ENCODE peak calls at places on chromosomes 5 and 9, in four cellular contexts. R is HL-60, W is H1, P is stomach. S is an unnamed sample.

GRCh38 chr5:90941002-90941720 is 382.6 kb downstream of the ADGRV1 start:
- DNase-seq in R (no peak), W (no peak), P (no peak), S (no peak)

GRCh38 chr5:173917788-173918786 is 29.9 kb downstream of the CPEB4 start:
- DNase-seq in R (peak), W (no peak), P (peak), S (peak)

GRCh38 chr5:16791036-16791705 is 144.9 kb downstream of the MYO10 start:
- DNase-seq in R (peak), W (no peak), P (no peak), S (no peak)

GRCh38 chr5:169218862-169219261 is 82.1 kb downstream of the SLIT3 start:
- DNase-seq in R (no peak), W (no peak), P (no peak), S (no peak)

GRCh38 chr9:38713426-38713825 is 6.5 kb downstream of the FAM240B start:
- DNase-seq in R (no peak), W (no peak), P (no peak), S (no peak)

GRCh38 chr5:77430726-77431125 is 61.4 kb downstream of the WDR41 start:
- DNase-seq in R (no peak), W (no peak), P (no peak), S (no peak)

GRCh38 chr9:109986423-109987055 is 206.5 kb downstream of the PALM2AKAP2 start:
- DNase-seq in R (no peak), W (no peak), P (no peak), S (no peak)

GRCh38 chr9:37968228-37968672 is 64.3 kb upstream of the SLC25A51 start:
- DNase-seq in R (no peak), W (no peak), P (no peak), S (no peak)

GRCh38 chr5:60332244-60333018 is 367.5 kb downstream of the DEPDC1B start:
- DNase-seq in R (no peak), W (no peak), P (no peak), S (no peak)

GRCh38 chr9:19677929-19678328 is 110.9 kb downstream of the SLC24A2 start:
- DNase-seq in R (no peak), W (no peak), P (no peak), S (no peak)

GRCh38 chr5:167489202-167489601 is 802.2 kb upstream of the WWC1 start:
- DNase-seq in R (no peak), W (no peak), P (no peak), S (no peak)

GRCh38 chr9:127568971-127569818 is 42.9 kb upstream of the STXBP1 start:
- DNase-seq in R (peak), W (no peak), P (peak), S (peak)

GRCh38 chr5:5667136-5667554 is 244.7 kb downstream of the ICE1 start:
- DNase-seq in R (no peak), W (no peak), P (no peak), S (no peak)

GRCh38 chr5:128674837-128675446 is 136.9 kb upstream of the FBN2 start:
- DNase-seq in R (peak), W (no peak), P (peak), S (peak)

GRCh38 chr5:14830210-14831005 is 41.2 kb downstream of the ANKH start:
- DNase-seq in R (no peak), W (no peak), P (no peak), S (no peak)

GRCh38 chr9:131385296-131385695 is 8.6 kb upstream of the PRRC2B start:
- DNase-seq in R (no peak), W (no peak), P (no peak), S (no peak)

GRCh38 chr9:131379056-131379455 is 14.8 kb upstream of the PRRC2B start:
- DNase-seq in R (no peak), W (no peak), P (no peak), S (no peak)

GRCh38 chr9:131387394-131387793 is 6.5 kb upstream of the PRRC2B start:
- DNase-seq in R (no peak), W (no peak), P (no peak), S (no peak)

GRCh38 chr9:131386258-131386657 is 7.6 kb upstream of the PRRC2B start:
- DNase-seq in R (peak), W (no peak), P (no peak), S (no peak)

DNA sequence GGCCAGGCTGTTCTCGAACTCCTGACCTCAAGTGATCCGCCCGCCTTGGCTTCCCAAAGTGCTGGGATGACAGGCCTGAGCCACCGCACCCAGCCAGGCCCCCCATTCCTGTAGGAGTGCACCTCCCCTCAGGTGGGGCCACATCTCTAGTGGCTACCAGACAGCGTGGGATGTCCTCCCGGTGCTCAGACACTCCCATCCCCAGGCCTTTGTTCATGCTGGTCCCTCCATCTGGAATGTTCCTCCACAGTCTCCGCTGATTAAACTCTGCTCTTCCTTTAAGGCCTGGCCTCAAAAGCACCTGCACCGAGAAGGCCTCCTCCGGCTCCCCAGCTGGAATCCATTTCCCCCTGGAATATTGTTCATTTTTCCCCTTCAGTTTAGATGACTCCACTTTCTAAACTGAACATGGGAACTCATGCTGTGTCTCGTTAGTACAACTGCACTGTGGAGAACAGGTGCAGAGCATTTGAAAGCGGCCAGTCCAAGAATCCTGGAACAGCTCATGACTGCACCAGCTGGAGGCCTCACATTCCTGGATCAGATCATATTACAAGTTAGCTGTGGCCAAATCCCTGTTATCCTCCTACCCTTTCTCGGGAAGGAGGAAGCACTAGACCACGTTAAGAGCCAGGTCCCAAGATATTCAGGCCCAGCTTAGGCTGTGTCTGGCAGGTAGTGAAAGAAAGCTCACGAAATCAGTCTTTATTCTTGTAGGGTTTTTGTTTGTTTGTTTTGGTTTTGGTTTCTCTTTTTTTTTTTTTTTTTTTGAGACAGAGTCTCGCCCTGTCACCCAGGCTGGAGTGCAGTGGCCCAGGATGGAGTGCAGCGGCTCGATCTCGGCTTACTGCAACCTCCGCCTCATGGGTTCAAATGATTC is 10.8 kb upstream of the PRRC2B start:
- DNase-seq in R (no peak), W (no peak), P (peak), S (no peak)
- TF ChIP-seq POLR2AphosphoS5 in R (no peak), W (no peak), P (peak), S (peak)

GRCh38 chr9:87270241-87271234 is 227.1 kb upstream of the DAPK1 start:
- DNase-seq in R (no peak), W (no peak), P (no peak), S (no peak)
- TF ChIP-seq POLR2AphosphoS5 in R (no peak), W (no peak), P (no peak), S (no peak)

GRCh38 chr5:57698785-57699184 is 216.2 kb upstream of the ACTBL2 start:
- DNase-seq in R (no peak), W (peak), P (no peak), S (no peak)
- TF ChIP-seq POLR2AphosphoS5 in R (no peak), W (no peak), P (no peak), S (no peak)

DNA sequence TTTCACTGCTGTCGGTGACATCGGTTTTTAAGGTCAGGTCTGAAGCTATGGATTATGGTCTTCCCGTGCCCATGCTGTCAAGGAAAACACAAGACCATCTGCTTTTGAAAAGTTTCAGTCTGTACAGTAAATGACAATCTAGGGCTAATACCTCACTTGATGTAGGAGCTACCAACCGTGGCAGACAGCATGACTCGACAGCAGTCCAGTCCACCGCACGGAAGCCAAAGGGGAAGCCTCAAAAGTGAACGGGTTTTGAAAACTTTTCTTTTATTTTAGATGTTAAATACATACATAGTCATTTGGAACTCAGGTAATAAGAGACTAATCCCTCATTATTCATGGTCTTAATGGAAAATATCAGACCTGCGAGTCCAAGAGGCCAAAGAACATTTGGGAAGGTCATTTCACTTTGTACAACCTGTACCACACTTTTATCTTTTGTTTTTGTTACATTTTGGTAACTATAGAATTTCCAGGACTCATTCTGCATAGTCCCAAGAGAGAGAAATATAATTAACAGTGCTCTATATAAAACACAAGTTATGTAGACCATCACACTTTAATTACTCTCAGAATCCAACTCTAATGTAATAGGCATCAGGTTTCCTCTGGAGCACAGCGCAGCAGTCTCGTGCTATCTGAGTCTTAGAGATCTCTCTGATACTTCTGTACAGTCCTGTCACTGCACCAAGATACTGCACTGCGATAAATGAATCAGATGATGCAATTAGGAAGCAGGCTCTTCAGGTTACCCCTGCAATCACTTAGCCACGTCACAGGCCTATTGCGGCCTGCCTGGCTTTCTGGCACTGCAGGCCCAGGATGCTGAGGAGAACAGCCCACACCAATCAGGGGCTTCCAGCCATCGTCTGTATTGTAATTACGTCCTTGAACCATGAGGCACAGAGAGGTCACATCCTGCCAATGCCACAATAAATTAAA is 184.8 kb downstream of the FANCC start:
- DNase-seq in R (no peak), W (no peak), P (no peak), S (no peak)
- TF ChIP-seq POLR2AphosphoS5 in R (no peak), W (no peak), P (no peak), S (no peak)

GRCh38 chr5:177482359-177482795 is 8.9 kb upstream of the DBN1 start:
- DNase-seq in R (no peak), W (no peak), P (no peak), S (no peak)

GRCh38 chr5:177483994-177484901 is 10.8 kb upstream of the DBN1 start:
- DNase-seq in R (no peak), W (no peak), P (no peak), S (no peak)

GRCh38 chr5:177486256-177486655 is 11.1 kb downstream of the PDLIM7 start:
- DNase-seq in R (no peak), W (no peak), P (no peak), S (no peak)

GRCh38 chr5:177484902-177485549 is 11.6 kb upstream of the DBN1 start:
- DNase-seq in R (no peak), W (no peak), P (no peak), S (no peak)

GRCh38 chr5:177483042-177483441 is 9.6 kb upstream of the DBN1 start:
- DNase-seq in R (no peak), W (no peak), P (no peak), S (no peak)
- TF ChIP-seq POLR2AphosphoS5 in R (no peak), W (peak), P (no peak), S (no peak)

DNA sequence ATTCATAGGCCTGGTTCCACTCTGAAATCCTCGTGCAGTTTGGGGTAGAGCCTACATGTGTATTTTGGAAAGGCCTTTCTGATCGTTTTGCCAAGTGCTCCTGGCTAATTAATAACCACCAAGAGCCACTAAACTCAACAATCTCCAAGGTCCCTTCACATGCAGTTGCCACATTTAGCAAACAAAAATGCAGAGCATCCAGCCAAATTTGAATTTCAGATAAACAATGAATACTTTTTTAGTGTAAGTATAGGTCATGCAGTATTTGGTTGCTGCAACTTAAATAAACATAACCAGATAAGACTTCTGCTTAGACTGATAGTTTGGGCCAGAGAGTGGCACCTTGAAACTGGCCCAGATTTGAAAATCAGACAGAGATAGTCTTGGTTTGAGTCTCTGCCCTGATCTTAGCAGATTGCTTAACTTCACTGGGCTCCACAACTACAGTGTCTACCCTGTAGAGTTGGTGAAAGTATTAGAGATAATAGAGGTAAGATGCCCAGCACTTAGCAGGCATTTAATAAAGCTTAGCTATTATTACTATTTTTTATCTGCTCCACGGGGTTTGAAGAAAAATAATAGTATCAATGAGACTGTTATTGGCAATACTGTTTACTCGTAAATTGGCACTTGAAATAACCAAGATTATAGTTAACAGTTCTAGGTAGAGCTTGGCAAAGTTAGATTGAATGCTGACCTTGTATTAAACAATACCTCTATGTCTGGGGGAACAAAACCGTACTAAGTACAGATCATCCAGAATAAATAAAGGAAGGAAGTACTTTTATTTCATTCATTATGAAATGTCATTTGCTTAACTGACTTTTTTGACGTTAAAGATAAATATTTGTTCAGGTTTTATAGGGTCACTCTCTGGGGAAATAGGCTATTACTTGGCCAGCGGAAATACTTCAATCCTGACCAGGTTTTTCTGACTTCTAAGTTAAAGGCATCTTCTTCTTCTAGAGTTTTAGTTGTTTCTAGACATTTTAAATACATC is 274.8 kb downstream of the DOCK8 start:
- DNase-seq in R (no peak), W (no peak), P (peak), S (peak)
- TF ChIP-seq POLR2AphosphoS5 in R (no peak), W (no peak), P (no peak), S (no peak)

GRCh38 chr9:6564370-6564769 is 81.2 kb downstream of the GLDC start:
- DNase-seq in R (no peak), W (no peak), P (no peak), S (no peak)
- TF ChIP-seq POLR2AphosphoS5 in R (no peak), W (no peak), P (no peak), S (no peak)

GRCh38 chr9:72979405-72980100 is 26.7 kb upstream of the ALDH1A1 start:
- DNase-seq in R (no peak), W (no peak), P (no peak), S (no peak)
- TF ChIP-seq POLR2AphosphoS5 in R (no peak), W (no peak), P (no peak), S (no peak)